ENCODE peak calls at places on chromosomes 12 and 14, in five cellular contexts. Z, D, T, O and H are unnamed samples.

GRCh38 chr14:66359500-66359899 is 126.7 kb upstream of the CCDC196 start:
- DNase-seq in O (peak; percentile 35), T (peak; percentile 67), D (no peak), Z (no peak), H (peak; percentile 52)

GRCh38 chr12:25322918-25323773 is 72.4 kb upstream of the KRAS start:
- DNase-seq in Z (no peak), T (peak; percentile 93), O (no peak), D (no peak), H (no peak)

GRCh38 chr12:44672042-44672441 is 204.1 kb downstream of the NELL2 start:
- DNase-seq in O (no peak), Z (no peak), T (no peak), D (no peak), H (no peak)

GRCh38 chr12:109795023-109795422 is 38.2 kb downstream of the TRPV4 start:
- DNase-seq in Z (no peak), D (no peak), O (no peak), T (peak; percentile 44), H (no peak)

GRCh38 chr12:64459388-64460024 is 7.6 kb downstream of the TBK1 start:
- DNase-seq in D (peak; percentile 19), O (no peak), Z (no peak), T (no peak), H (no peak)

GRCh38 chr12:130609966-130610365 is 106.1 kb downstream of the RIMBP2 start:
- DNase-seq in D (no peak), Z (no peak), T (no peak), O (no peak), H (no peak)

GRCh38 chr12:63922446-63922845 is 77.9 kb downstream of the SRGAP1 start:
- DNase-seq in T (peak; percentile 64), Z (no peak), D (no peak), O (peak; percentile 84), H (no peak)

GRCh38 chr12:45402288-45402687 is 186.4 kb downstream of the ANO6 start:
- DNase-seq in T (no peak), Z (no peak), D (no peak), O (no peak), H (no peak)

GRCh38 chr14:71765505-71765904 is 166.7 kb upstream of the RGS6 start:
- DNase-seq in O (no peak), T (no peak), Z (no peak), D (no peak), H (no peak)

GRCh38 chr14:44914849-44915248 is 46.9 kb downstream of the KLHL28 start:
- DNase-seq in O (no peak), T (peak; percentile 38), D (no peak), Z (no peak), H (no peak)

GRCh38 chr12:75725505-75726120 is 214.2 kb upstream of the KRR1 start:
- DNase-seq in D (no peak), O (no peak), T (peak; percentile 77), Z (no peak), H (no peak)

GRCh38 chr14:101111620-101112290 is 208.2 kb upstream of the RTL1 start:
- DNase-seq in Z (no peak), O (no peak), T (no peak), D (no peak), H (no peak)

GRCh38 chr14:34212574-34212973 is 249.5 kb downstream of the SPTSSA start:
- DNase-seq in T (peak; percentile 74), D (no peak), O (no peak), Z (no peak), H (no peak)

GRCh38 chr12:57629897-57630471 is 3.0 kb downstream of the B4GALNT1 start:
- DNase-seq in O (no peak), T (no peak), Z (no peak), D (no peak), H (no peak)

GRCh38 chr14:104211741-104212140 is 73.4 kb downstream of the KIF26A start:
- DNase-seq in T (no peak), Z (no peak), D (no peak), O (no peak), H (no peak)

GRCh38 chr14:104802913-104803184 is 1.9 kb downstream of the ZBTB42 start:
- DNase-seq in O (no peak), Z (no peak), D (no peak), T (no peak), H (no peak)

GRCh38 chr12:10361084-10361483 is 28.8 kb downstream of the KLRK1 start:
- DNase-seq in O (no peak), Z (no peak), D (no peak), T (peak; percentile 29), H (no peak)

GRCh38 chr12:26017484-26018211 is 59.2 kb downstream of the RASSF8 start:
- DNase-seq in T (no peak), Z (no peak), O (peak; percentile 13), D (peak; percentile 16), H (no peak)

GRCh38 chr14:100621806-100622205 is 34.6 kb upstream of the BEGAIN start:
- DNase-seq in Z (peak; percentile 31), T (no peak), O (no peak), D (no peak), H (no peak)

GRCh38 chr12:112906712-112907414 is at the start of gene OAS1:
- DNase-seq in O (peak; percentile 30), D (peak; percentile 23), Z (no peak), T (peak; percentile 14), H (peak; percentile 48)

GRCh38 chr14:74413622-74414021 is 12.4 kb downstream of the SYNDIG1L start:
- DNase-seq in T (no peak), Z (no peak), D (no peak), O (no peak), H (no peak)

GRCh38 chr14:36519431-36520321 is at the start of gene NKX2-1:
- DNase-seq in O (no peak), D (no peak), Z (peak; percentile 82), T (peak; percentile 58), H (no peak)

GRCh38 chr12:104682790-104683279 is 226.1 kb downstream of the CHST11 start:
- DNase-seq in D (no peak), O (no peak), Z (no peak), T (no peak), H (peak; percentile 75)

GRCh38 chr14:104660597-104660996 is 28.8 kb upstream of the INF2 start:
- DNase-seq in O (no peak), D (no peak), T (no peak), Z (no peak), H (no peak)

GRCh38 chr14:25516838-25517237 is 466.9 kb upstream of the STXBP6 start:
- DNase-seq in D (no peak), O (no peak), Z (no peak), T (no peak), H (no peak)

GRCh38 chr12:94042321-94042720 is 106.1 kb upstream of the PLXNC1 start:
- DNase-seq in Z (no peak), T (no peak), O (no peak), D (no peak), H (no peak)

GRCh38 chr12:118064608-118065007 is 3.6 kb upstream of the WSB2 start:
- DNase-seq in Z (no peak), T (no peak), D (no peak), O (no peak), H (no peak)

GRCh38 chr14:44404021-44404420 is 103.1 kb downstream of the FSCB start:
- DNase-seq in O (no peak), D (no peak), Z (no peak), T (peak; percentile 12), H (no peak)

GRCh38 chr14:30940886-30941285 is 66.5 kb downstream of the COCH start:
- DNase-seq in D (no peak), Z (no peak), T (no peak), O (no peak), H (no peak)
- H3K36me3 ChIP-seq in D (peaks cover 6% of the 10 kb centered on the region), Z (peaks cover 46% of the 10 kb centered on the region), T (no peaks in the 10 kb centered on the region), O (peaks cover 7% of the 10 kb centered on the region), H (peaks cover 21% of the 10 kb centered on the region)

GRCh38 chr14:67886221-67886620 is 66.6 kb downstream of the RAD51B start:
- DNase-seq in Z (no peak), O (no peak), D (peak; percentile 7), T (no peak), H (no peak)
- H3K4me1 ChIP-seq in Z (peaks cover 3% of the 10 kb centered on the region), O (no peaks in the 10 kb centered on the region), D (no peaks in the 10 kb centered on the region), T (no peaks in the 10 kb centered on the region), H (no peaks in the 10 kb centered on the region)

GRCh38 chr12:19139795-19140194 is 10.3 kb downstream of the PLEKHA5 start:
- DNase-seq in O (no peak), Z (no peak), T (peak; percentile 30), D (no peak), H (no peak)
- H3K36me3 ChIP-seq in O (peaks cover 9% of the 10 kb centered on the region), Z (no peaks in the 10 kb centered on the region), T (no peaks in the 10 kb centered on the region), D (no peaks in the 10 kb centered on the region), H (no peaks in the 10 kb centered on the region)

DNA sequence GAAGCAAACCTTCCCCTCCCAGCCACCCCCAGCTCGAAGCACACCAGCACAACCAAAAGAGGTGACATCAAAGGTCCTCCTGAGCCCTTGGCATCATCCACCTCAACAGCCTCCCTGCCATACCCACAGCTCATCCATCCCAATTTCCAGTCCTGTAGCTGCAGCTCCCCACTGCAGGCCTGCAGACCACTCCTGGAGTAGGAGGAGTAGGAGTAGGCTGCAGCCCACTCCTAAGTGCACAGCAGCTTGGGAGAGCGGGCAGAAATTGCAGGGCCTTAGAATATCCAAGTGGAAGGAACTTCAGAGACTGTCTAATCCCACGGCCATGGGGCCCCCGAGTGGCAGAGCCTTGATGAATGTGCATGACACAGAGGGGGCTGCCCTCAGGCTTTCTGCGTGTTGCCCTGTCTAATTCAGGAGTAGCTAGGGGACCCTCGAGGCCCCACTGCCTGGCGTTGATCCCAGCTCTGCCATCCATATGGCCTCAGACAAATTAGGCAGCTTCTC is 36.6 kb upstream of the CD9 start:
- DNase-seq in Z (no peak), T (no peak), O (no peak), D (no peak), H (no peak)
- H3K4me1 ChIP-seq in Z (peaks cover 21% of the 10 kb centered on the region), T (peaks cover 25% of the 10 kb centered on the region), O (peaks cover 15% of the 10 kb centered on the region), D (no peaks in the 10 kb centered on the region), H (peaks cover 9% of the 10 kb centered on the region)

GRCh38 chr12:131789638-131790037 is 38.6 kb upstream of the MMP17 start:
- DNase-seq in T (no peak), Z (no peak), O (no peak), D (no peak), H (no peak)
- H3K36me3 ChIP-seq in T (peaks cover 16% of the 10 kb centered on the region), Z (peaks cover 96% of the 10 kb centered on the region), O (peaks cover 36% of the 10 kb centered on the region), D (peaks cover 26% of the 10 kb centered on the region), H (peaks cover 47% of the 10 kb centered on the region)

GRCh38 chr12:15631007-15631715 is 158.0 kb downstream of the EPS8 start:
- DNase-seq in O (no peak), T (no peak), Z (no peak), D (no peak), H (no peak)
- H3K4me1 ChIP-seq in O (peaks cover 2% of the 10 kb centered on the region), T (peaks cover 19% of the 10 kb centered on the region), Z (peaks cover 5% of the 10 kb centered on the region), D (peaks cover 5% of the 10 kb centered on the region), H (no peaks in the 10 kb centered on the region)

GRCh38 chr12:124956571-124956970 is 32.4 kb downstream of the DHX37 start:
- DNase-seq in T (no peak), D (no peak), O (no peak), Z (no peak), H (no peak)
- H3K36me3 ChIP-seq in T (peaks cover 19% of the 10 kb centered on the region), D (peaks cover 21% of the 10 kb centered on the region), O (peaks cover 40% of the 10 kb centered on the region), Z (peaks cover 98% of the 10 kb centered on the region), H (peaks cover 39% of the 10 kb centered on the region)